ENCODE peak calls at places on chromosomes 2 and 18, in four cellular contexts. E, V, K and G are unnamed samples.

GRCh38 chr18:8496186-8496585 is 113.1 kb upstream of the RAB12 start:
- DNase-seq in V (no peak), E (no peak), K (no peak), G (no peak)

GRCh38 chr2:123211181-123211580 is 813.9 kb upstream of the CNTNAP5 start:
- DNase-seq in E (no peak), K (no peak), V (no peak), G (no peak)

GRCh38 chr2:103805746-103806145 is 1043.9 kb downstream of the TMEM182 start:
- DNase-seq in V (no peak), E (no peak), K (no peak), G (no peak)

GRCh38 chr2:216774180-216774579 is 78.8 kb upstream of the IGFBP5 start:
- DNase-seq in E (no peak), K (peak), V (no peak), G (no peak)

GRCh38 chr2:149733936-149734685 is 146.5 kb upstream of the MMADHC start:
- DNase-seq in V (no peak), K (peak), E (no peak), G (no peak)

GRCh38 chr2:219954331-219954730 is 326.9 kb downstream of the SLC4A3 start:
- DNase-seq in V (no peak), E (no peak), K (no peak), G (no peak)

GRCh38 chr2:237091779-237092436 is 6.2 kb downstream of the COPS8 start:
- DNase-seq in K (peak), V (no peak), E (no peak), G (no peak)

GRCh38 chr2:196610796-196611195 is 28.7 kb upstream of the CCDC150 start:
- DNase-seq in V (no peak), K (no peak), E (no peak), G (no peak)

GRCh38 chr2:180523629-180524340 is 456.6 kb upstream of the UBE2E3 start:
- DNase-seq in V (peak), E (peak), K (peak), G (peak)